ENCODE peak calls at places on chromosome 11, in four cellular contexts. One of them, this sample, is unnamed.

GRCh38 chr11:96161271-96162089 is 181.5 kb downstream of the MAML2 start:
- DNase-seq in nephron progenitor cell: peak; percentile 26
- DNase-seq in heart left ventricle: no peak
- DNase-seq in BE2C: no peak
- DNase-seq in this sample: no peak

GRCh38 chr11:12581923-12582322 is 92.3 kb upstream of the TEAD1 start:
- DNase-seq in nephron progenitor cell: no peak
- DNase-seq in heart left ventricle: no peak
- DNase-seq in BE2C: peak; percentile 41
- DNase-seq in this sample: no peak

GRCh38 chr11:66228521-66228920 is 39.9 kb upstream of the RAB1B start:
- DNase-seq in nephron progenitor cell: no peak
- DNase-seq in heart left ventricle: no peak
- DNase-seq in BE2C: no peak
- DNase-seq in this sample: no peak

GRCh38 chr11:100581318-100581717 is 105.8 kb upstream of the ARHGAP42 start:
- DNase-seq in nephron progenitor cell: no peak
- DNase-seq in heart left ventricle: no peak
- DNase-seq in BE2C: no peak
- DNase-seq in this sample: no peak

GRCh38 chr11:35126000-35126878 is 12.7 kb upstream of the CD44 start:
- DNase-seq in nephron progenitor cell: no peak
- DNase-seq in heart left ventricle: no peak
- DNase-seq in BE2C: no peak
- DNase-seq in this sample: no peak

GRCh38 chr11:64413417-64413816 is 54.5 kb downstream of the RPS6KA4 start:
- DNase-seq in nephron progenitor cell: no peak
- DNase-seq in heart left ventricle: no peak
- DNase-seq in BE2C: no peak
- DNase-seq in this sample: no peak

GRCh38 chr11:57648791-57649735 is 649 bp downstream of the YPEL4 start:
- DNase-seq in nephron progenitor cell: no peak
- DNase-seq in heart left ventricle: no peak
- DNase-seq in BE2C: no peak
- DNase-seq in this sample: peak; percentile 63

GRCh38 chr11:117239295-117239694 is 6.8 kb downstream of the RNF214 start:
- DNase-seq in nephron progenitor cell: no peak
- DNase-seq in heart left ventricle: no peak
- DNase-seq in BE2C: no peak
- DNase-seq in this sample: no peak

GRCh38 chr11:3947084-3947483 is 91.6 kb downstream of the STIM1 start:
- DNase-seq in nephron progenitor cell: no peak
- DNase-seq in heart left ventricle: peak; percentile 72
- DNase-seq in BE2C: no peak
- DNase-seq in this sample: no peak

GRCh38 chr11:75762885-75763284 is 5.7 kb upstream of the DGAT2 start:
- DNase-seq in nephron progenitor cell: no peak
- DNase-seq in heart left ventricle: no peak
- DNase-seq in BE2C: no peak
- DNase-seq in this sample: no peak

DNA sequence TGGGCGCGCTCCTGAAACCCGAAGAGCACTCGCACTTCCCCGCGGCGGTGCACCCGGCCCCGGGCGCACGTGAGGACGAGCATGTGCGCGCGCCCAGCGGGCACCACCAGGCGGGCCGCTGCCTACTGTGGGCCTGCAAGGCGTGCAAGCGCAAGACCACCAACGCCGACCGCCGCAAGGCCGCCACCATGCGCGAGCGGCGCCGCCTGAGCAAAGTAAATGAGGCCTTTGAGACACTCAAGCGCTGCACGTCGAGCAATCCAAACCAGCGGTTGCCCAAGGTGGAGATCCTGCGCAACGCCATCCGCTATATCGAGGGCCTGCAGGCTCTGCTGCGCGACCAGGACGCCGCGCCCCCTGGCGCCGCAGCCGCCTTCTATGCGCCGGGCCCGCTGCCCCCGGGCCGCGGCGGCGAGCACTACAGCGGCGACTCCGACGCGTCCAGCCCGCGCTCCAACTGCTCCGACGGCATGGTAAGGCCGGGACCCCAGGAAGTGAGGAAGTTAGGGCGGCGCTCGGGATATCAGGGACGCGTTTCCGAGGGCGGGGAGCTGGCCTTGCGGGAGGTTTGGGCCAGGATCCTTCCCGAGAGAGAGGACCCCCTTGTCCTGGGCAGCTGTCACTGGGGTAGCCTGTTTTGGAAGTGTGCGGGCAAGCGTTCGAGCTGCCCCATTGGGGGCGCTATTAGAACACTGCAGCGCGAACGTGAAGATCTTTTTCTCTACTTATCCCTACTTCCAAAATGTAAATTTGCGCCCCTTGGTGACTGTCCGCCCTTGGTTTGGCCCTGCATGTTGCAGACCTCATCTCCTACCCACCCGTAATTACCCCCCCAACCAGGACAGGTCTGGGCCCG is 797 bp downstream of the MYOD1 start:
- DNase-seq in nephron progenitor cell: peak; percentile 68
- DNase-seq in heart left ventricle: no peak
- DNase-seq in BE2C: no peak
- DNase-seq in this sample: peak; percentile 63
- TF ChIP-seq CTCF in nephron progenitor cell: peak; percentile 18
- TF ChIP-seq CTCF in heart left ventricle: peak; percentile 19
- TF ChIP-seq CTCF in BE2C: no peak
- TF ChIP-seq CTCF in this sample: no peak

DNA sequence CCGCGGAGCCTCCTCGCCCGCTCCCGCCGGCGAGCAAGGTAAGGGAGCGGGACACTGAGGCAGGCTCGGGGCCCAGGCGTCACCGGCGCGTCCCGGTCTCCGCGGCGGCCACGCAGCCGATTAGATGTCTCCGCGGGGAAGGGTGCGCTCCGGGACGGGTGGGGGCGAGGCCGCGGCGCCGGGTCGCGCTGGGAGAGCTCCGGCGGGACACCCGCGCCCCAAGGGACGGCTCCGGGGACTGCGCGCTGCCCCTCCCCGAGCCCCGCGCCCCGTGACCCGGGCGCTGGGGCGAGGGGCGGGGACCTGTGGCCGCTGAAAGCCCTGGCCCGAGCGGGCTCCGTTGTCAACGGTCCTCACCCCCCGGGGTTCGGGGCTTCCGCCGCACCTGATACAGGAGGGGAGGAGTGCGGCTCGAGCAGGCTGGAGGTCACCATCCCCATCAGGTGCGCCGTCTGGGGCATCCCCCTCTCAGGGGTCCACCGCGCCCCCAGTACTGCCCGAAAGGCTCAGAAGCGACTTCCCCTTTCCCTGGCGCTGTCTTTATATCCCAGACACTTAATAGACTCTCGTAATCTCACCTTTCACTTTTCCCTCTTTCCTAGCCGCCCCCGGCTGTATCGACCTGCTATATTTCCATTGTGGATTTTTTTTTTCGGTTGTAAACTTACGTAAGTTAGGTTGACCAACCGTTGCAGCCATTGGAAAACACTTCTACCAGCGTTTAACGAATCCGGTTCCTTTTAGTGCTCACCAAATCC is 566 bp downstream of the PPFIA1 start:
- DNase-seq in nephron progenitor cell: peak; percentile 57
- DNase-seq in heart left ventricle: peak; percentile 36
- DNase-seq in BE2C: peak; percentile 51
- DNase-seq in this sample: peak; percentile 49
- TF ChIP-seq CTCF in nephron progenitor cell: no peak
- TF ChIP-seq CTCF in heart left ventricle: no peak
- TF ChIP-seq CTCF in BE2C: no peak
- TF ChIP-seq CTCF in this sample: no peak

GRCh38 chr11:59182457-59183151 is 10.7 kb downstream of the DTX4 start:
- DNase-seq in nephron progenitor cell: no peak
- DNase-seq in heart left ventricle: no peak
- DNase-seq in BE2C: no peak
- DNase-seq in this sample: no peak
- TF ChIP-seq CTCF in nephron progenitor cell: peak; percentile 12
- TF ChIP-seq CTCF in heart left ventricle: no peak
- TF ChIP-seq CTCF in BE2C: no peak
- TF ChIP-seq CTCF in this sample: peak; percentile 22

GRCh38 chr11:60700689-60701508 is 1.5 kb downstream of the MS4A8 start:
- DNase-seq in nephron progenitor cell: peak; percentile 34
- DNase-seq in heart left ventricle: no peak
- DNase-seq in BE2C: no peak
- DNase-seq in this sample: peak; percentile 24

GRCh38 chr11:60705895-60706294 is 6.5 kb downstream of the MS4A8 start:
- DNase-seq in nephron progenitor cell: no peak
- DNase-seq in heart left ventricle: no peak
- DNase-seq in BE2C: no peak
- DNase-seq in this sample: no peak

GRCh38 chr11:60703374-60703773 is 4.0 kb downstream of the MS4A8 start:
- DNase-seq in nephron progenitor cell: no peak
- DNase-seq in heart left ventricle: no peak
- DNase-seq in BE2C: no peak
- DNase-seq in this sample: no peak

GRCh38 chr11:60699282-60699681 is at the start of gene MS4A8:
- DNase-seq in nephron progenitor cell: no peak
- DNase-seq in heart left ventricle: no peak
- DNase-seq in BE2C: no peak
- DNase-seq in this sample: no peak

DNA sequence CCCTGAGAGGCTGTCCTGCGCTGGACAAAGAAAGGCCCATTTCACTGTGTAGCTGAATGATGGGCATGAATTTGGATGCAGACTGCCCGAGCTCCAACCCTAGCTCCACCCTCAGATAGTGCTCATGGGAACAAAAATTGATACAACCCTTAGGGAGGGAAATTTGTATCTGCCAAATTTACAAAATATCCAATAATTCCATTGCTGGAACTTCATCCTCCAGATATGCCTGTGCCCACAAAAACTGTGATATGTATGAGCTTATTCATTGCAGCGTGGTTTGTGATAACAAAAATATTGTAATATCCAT is 2.1 kb downstream of the MS4A8 start:
- DNase-seq in nephron progenitor cell: no peak
- DNase-seq in heart left ventricle: no peak
- DNase-seq in BE2C: no peak
- DNase-seq in this sample: no peak
- TF ChIP-seq CTCF in nephron progenitor cell: no peak
- TF ChIP-seq CTCF in heart left ventricle: no peak
- TF ChIP-seq CTCF in BE2C: no peak
- TF ChIP-seq CTCF in this sample: no peak

GRCh38 chr11:102186836-102187235 is 76.6 kb downstream of the YAP1 start:
- DNase-seq in nephron progenitor cell: peak; percentile 18
- DNase-seq in heart left ventricle: no peak
- DNase-seq in BE2C: no peak
- DNase-seq in this sample: no peak

GRCh38 chr11:102187416-102188125 is 77.3 kb downstream of the YAP1 start:
- DNase-seq in nephron progenitor cell: no peak
- DNase-seq in heart left ventricle: no peak
- DNase-seq in BE2C: peak; percentile 8
- DNase-seq in this sample: no peak

GRCh38 chr11:102179366-102179765 is 69.1 kb downstream of the YAP1 start:
- DNase-seq in nephron progenitor cell: no peak
- DNase-seq in heart left ventricle: no peak
- DNase-seq in BE2C: no peak
- DNase-seq in this sample: no peak

GRCh38 chr11:102184269-102184987 is 74.2 kb downstream of the YAP1 start:
- DNase-seq in nephron progenitor cell: no peak
- DNase-seq in heart left ventricle: no peak
- DNase-seq in BE2C: no peak
- DNase-seq in this sample: no peak
- TF ChIP-seq CTCF in nephron progenitor cell: no peak
- TF ChIP-seq CTCF in heart left ventricle: no peak
- TF ChIP-seq CTCF in BE2C: no peak
- TF ChIP-seq CTCF in this sample: no peak

GRCh38 chr11:43986327-43986726 is 43.9 kb downstream of the C11orf96 start:
- DNase-seq in nephron progenitor cell: no peak
- DNase-seq in heart left ventricle: no peak
- DNase-seq in BE2C: no peak
- DNase-seq in this sample: no peak

GRCh38 chr11:43986881-43987280 is 44.4 kb downstream of the C11orf96 start:
- DNase-seq in nephron progenitor cell: no peak
- DNase-seq in heart left ventricle: no peak
- DNase-seq in BE2C: no peak
- DNase-seq in this sample: no peak

GRCh38 chr11:43989162-43989961 is 46.9 kb downstream of the C11orf96 start:
- DNase-seq in nephron progenitor cell: peak; percentile 64
- DNase-seq in heart left ventricle: peak; percentile 79
- DNase-seq in BE2C: peak; percentile 79
- DNase-seq in this sample: peak; percentile 80

GRCh38 chr11:43987384-43988039 is 45.1 kb downstream of the C11orf96 start:
- DNase-seq in nephron progenitor cell: peak; percentile 35
- DNase-seq in heart left ventricle: peak; percentile 93
- DNase-seq in BE2C: peak; percentile 51
- DNase-seq in this sample: no peak

GRCh38 chr11:43988040-43988793 is 45.8 kb downstream of the C11orf96 start:
- DNase-seq in nephron progenitor cell: no peak
- DNase-seq in heart left ventricle: no peak
- DNase-seq in BE2C: no peak
- DNase-seq in this sample: no peak
- TF ChIP-seq CTCF in nephron progenitor cell: no peak
- TF ChIP-seq CTCF in heart left ventricle: peak; percentile 13
- TF ChIP-seq CTCF in BE2C: peak; percentile 21
- TF ChIP-seq CTCF in this sample: no peak

GRCh38 chr11:36431429-36432092 is 78.5 kb downstream of the TRAF6 start:
- DNase-seq in nephron progenitor cell: no peak
- DNase-seq in heart left ventricle: peak; percentile 45
- DNase-seq in BE2C: peak; percentile 22
- DNase-seq in this sample: no peak
- TF ChIP-seq CTCF in nephron progenitor cell: no peak
- TF ChIP-seq CTCF in heart left ventricle: no peak
- TF ChIP-seq CTCF in BE2C: no peak
- TF ChIP-seq CTCF in this sample: no peak

GRCh38 chr11:44180107-44180506 is 84.6 kb downstream of the EXT2 start:
- DNase-seq in nephron progenitor cell: no peak
- DNase-seq in heart left ventricle: no peak
- DNase-seq in BE2C: no peak
- DNase-seq in this sample: no peak

GRCh38 chr11:44176541-44177213 is 81.2 kb downstream of the EXT2 start:
- DNase-seq in nephron progenitor cell: no peak
- DNase-seq in heart left ventricle: no peak
- DNase-seq in BE2C: no peak
- DNase-seq in this sample: no peak

GRCh38 chr11:44179173-44179572 is 83.7 kb downstream of the EXT2 start:
- DNase-seq in nephron progenitor cell: peak; percentile 23
- DNase-seq in heart left ventricle: no peak
- DNase-seq in BE2C: no peak
- DNase-seq in this sample: no peak

GRCh38 chr11:44177905-44178304 is 82.4 kb downstream of the EXT2 start:
- DNase-seq in nephron progenitor cell: no peak
- DNase-seq in heart left ventricle: no peak
- DNase-seq in BE2C: no peak
- DNase-seq in this sample: no peak

GRCh38 chr11:44178381-44178780 is 82.9 kb downstream of the EXT2 start:
- DNase-seq in nephron progenitor cell: no peak
- DNase-seq in heart left ventricle: peak; percentile 10
- DNase-seq in BE2C: no peak
- DNase-seq in this sample: no peak
- TF ChIP-seq CTCF in nephron progenitor cell: no peak
- TF ChIP-seq CTCF in heart left ventricle: no peak
- TF ChIP-seq CTCF in BE2C: no peak
- TF ChIP-seq CTCF in this sample: no peak

DNA sequence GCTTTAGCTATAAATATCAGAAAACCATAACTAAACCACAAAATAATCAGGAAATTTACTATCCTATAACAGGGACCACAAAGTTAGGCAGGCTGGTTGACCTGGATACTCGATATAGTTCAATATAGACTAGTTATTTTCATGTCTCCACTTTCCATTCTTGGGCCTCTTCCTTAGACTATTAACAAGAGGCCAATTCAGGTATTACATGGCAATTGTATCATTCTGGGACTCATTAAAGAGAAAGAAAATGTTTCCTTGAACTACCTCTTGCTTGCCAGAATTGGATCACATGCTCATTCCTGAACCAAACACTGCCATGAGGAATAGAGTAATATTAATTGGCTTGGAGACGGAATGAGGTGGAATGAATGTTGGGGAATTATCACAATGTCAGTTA is 76.0 kb downstream of the EIF3M start:
- DNase-seq in nephron progenitor cell: no peak
- DNase-seq in heart left ventricle: no peak
- DNase-seq in BE2C: no peak
- DNase-seq in this sample: no peak
- TF ChIP-seq CTCF in nephron progenitor cell: no peak
- TF ChIP-seq CTCF in heart left ventricle: no peak
- TF ChIP-seq CTCF in BE2C: no peak
- TF ChIP-seq CTCF in this sample: peak; percentile 15